ENCODE peak calls at places on chromosomes 16 and 17, in four cellular contexts. W is right lobe of liver, Z is mesenchymal stem cell, X is heart left ventricle. H is an unnamed sample. For H3K9me3, the result is how much of the 10 kb centered on the place peaks cover.

GRCh38 chr16:56481468-56482112 is 30.2 kb downstream of the OGFOD1 start:
- DNase-seq in W (no peak), Z (no peak), X (no peak), H (peak)

GRCh38 chr16:28181557-28181914 is 30.2 kb downstream of the XPO6 start:
- DNase-seq in W (no peak), Z (peak), X (peak), H (peak)

GRCh38 chr16:68450741-68451140 is 2.4 kb upstream of the SMPD3 start:
- DNase-seq in W (no peak), Z (no peak), X (no peak), H (no peak)

GRCh38 chr16:5605404-5605803 is 507.8 kb upstream of the EEF2KMT start:
- DNase-seq in W (no peak), Z (no peak), X (no peak), H (no peak)

GRCh38 chr17:79355186-79355585 is 255.7 kb downstream of the RBFOX3 start:
- DNase-seq in W (no peak), Z (no peak), X (no peak), H (no peak)

GRCh38 chr17:78890111-78890897 is 12.7 kb downstream of the CEP295NL start:
- DNase-seq in W (peak), Z (no peak), X (peak), H (peak)

GRCh38 chr17:78719630-78720298 is 62.3 kb downstream of the CYTH1 start:
- DNase-seq in W (no peak), Z (no peak), X (no peak), H (no peak)

GRCh38 chr16:81551141-81551808 is 106.7 kb downstream of the CMIP start:
- DNase-seq in W (peak), Z (peak), X (no peak), H (no peak)

GRCh38 chr17:83103200-83103937 is 24.0 kb downstream of the METRNL start:
- DNase-seq in W (no peak), Z (no peak), X (peak), H (peak)

GRCh38 chr16:57800213-57801097 is 1.8 kb downstream of the KIFC3 start:
- DNase-seq in W (peak), Z (peak), X (no peak), H (no peak)

GRCh38 chr17:65260626-65261025 is 123.5 kb downstream of the RGS9 start:
- DNase-seq in W (no peak), Z (no peak), X (no peak), H (no peak)

GRCh38 chr17:43337684-43338428 is 60.9 kb upstream of the ARL4D start:
- DNase-seq in W (no peak), Z (no peak), X (no peak), H (no peak)

GRCh38 chr16:87002717-87003413 is 314.3 kb downstream of the C16orf95 start:
- DNase-seq in W (no peak), Z (peak), X (no peak), H (no peak)

GRCh38 chr16:11602321-11602720 is 15.6 kb upstream of the LITAF start:
- DNase-seq in W (no peak), Z (no peak), X (no peak), H (no peak)

GRCh38 chr17:44069974-44070454 is 521 bp upstream of the G6PC3 start:
- DNase-seq in W (peak), Z (peak), X (no peak), H (no peak)

GRCh38 chr16:67429053-67429798 is 1.7 kb upstream of the HSD11B2 start:
- DNase-seq in W (no peak), Z (no peak), X (no peak), H (no peak)

GRCh38 chr17:82793974-82794620 is 42.2 kb downstream of the TBCD start:
- DNase-seq in W (no peak), Z (no peak), X (peak), H (no peak)

GRCh38 chr17:45029758-45030423 is 21.5 kb downstream of the DCAKD start:
- DNase-seq in W (no peak), Z (no peak), X (no peak), H (no peak)

GRCh38 chr16:84836234-84836647 is 16.5 kb downstream of the CRISPLD2 start:
- DNase-seq in W (no peak), Z (peak), X (peak), H (peak)

GRCh38 chr17:6548578-6549330 is 7.6 kb downstream of the PITPNM3 start:
- DNase-seq in W (no peak), Z (no peak), X (peak), H (no peak)

GRCh38 chr17:73267648-73268537 is 6.2 kb upstream of the CPSF4L start:
- DNase-seq in W (peak), Z (no peak), X (no peak), H (no peak)

GRCh38 chr16:63287411-63287810 is 1251.2 kb upstream of the CDH8 start:
- DNase-seq in W (no peak), Z (no peak), X (no peak), H (no peak)

DNA sequence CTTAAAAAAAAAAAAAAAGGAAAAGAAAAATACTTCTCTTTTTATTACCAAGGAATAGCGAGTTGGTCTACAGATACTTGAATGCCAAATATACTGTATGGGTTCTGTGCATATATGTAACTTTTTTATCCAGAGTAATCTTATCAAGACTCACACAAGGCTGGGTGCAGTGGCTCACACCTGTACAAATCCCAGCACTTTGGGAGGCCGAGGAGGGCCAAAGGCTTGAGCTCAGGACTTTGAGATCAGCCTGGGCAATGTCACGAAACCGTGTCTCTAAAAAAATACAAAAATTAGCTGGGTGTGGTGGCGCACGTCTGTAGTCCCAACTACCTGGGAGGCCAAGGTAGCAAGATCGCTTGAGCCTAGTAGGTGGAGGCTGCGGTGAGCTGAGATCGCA is 137.4 kb upstream of the TMEM97 start:
- DNase-seq in W (no peak), Z (no peak), X (no peak), H (no peak)
- H3K9me3 ChIP-seq in W (under half), Z (under half), X (under half), H (under half)

DNA sequence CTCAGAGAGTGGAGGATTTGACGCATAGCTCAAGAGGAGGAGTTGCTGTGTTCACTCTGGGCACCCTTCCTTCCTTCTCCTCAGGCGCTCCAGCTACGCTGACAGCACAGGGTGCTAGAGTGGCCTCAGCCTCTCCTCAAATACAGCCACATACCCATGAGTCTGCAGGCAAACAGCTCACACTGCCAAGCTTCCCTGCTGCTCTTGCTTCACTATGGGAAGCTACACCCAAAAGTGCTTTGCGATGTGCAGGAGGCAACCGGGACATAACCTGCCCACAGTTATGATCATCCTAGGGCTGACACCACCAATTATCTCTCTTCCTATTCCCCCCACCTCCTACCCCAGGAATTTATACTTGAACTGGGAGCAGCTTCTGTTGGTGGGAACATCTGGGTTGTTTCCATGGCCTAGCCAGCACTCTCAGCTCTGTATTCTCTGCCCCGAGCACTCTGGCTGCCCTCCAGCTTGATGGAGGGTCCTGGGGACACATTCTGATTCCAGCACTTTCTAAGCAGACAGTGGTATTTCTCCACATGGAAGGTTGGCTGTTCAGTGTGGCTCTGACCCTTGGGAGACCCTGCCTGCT is 40.3 kb upstream of the SREBF1 start:
- DNase-seq in W (peak), Z (peak), X (peak), H (peak)
- H3K27ac ChIP-seq in W (peak), Z (peak), X (peak), H (peak)

GRCh38 chr16:839643-840408 is 39.3 kb upstream of the GNG13 start:
- DNase-seq in W (peak), Z (no peak), X (no peak), H (no peak)
- H3K9me3 ChIP-seq in W (under half), Z (under half), X (under half), H (under half)

DNA sequence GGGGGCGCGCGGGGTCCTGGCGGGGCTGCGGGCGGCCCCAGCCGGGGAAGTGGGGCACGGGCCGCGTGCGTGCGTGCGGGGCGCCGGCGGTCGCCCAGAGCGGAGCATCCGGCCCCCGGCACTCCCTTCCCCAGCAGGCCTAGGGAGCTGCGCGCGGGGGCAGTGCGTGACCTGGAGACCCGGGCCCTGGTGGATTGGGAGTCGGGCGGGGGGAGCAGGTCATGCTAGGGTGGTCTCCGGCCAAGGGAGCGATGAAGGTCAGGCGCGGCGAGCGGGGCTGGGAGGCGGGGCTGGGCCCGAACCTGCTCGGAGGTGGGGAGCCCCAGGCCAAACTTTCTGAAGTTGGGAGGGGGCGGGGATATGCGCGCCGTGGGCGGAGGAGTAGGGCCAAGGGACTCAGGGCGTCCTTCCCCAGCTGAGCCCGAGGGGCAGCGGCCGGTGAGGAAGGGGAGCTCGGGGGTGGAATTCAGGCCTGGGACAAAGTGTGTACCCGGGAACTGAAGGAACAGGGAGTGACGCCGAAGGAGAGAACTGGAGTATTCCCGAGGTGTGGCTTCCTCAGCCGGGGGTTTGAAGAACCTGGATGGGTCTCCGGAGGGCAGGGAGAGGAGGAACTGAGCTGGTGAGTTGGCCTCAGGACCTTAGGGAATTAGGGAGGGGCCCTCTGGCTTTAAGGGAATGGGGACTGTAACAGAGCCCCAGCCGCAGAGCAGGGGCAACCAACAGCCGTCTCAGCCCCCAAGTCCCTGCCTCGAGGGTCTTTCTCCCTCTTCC is 574 bp downstream of the XYLT2 start:
- DNase-seq in W (no peak), Z (peak), X (peak), H (peak)
- H3K27ac ChIP-seq in W (no peak), Z (no peak), X (peak), H (peak)

GRCh38 chr17:22459953-22460350 is 767.6 kb downstream of the KCNJ18 start:
- DNase-seq in W (no peak), Z (no peak), X (no peak), H (no peak)

GRCh38 chr17:22460461-22461063 is 768.2 kb downstream of the KCNJ18 start:
- DNase-seq in W (no peak), Z (no peak), X (no peak), H (no peak)

GRCh38 chr17:22462461-22462860 is 770.1 kb downstream of the KCNJ18 start:
- DNase-seq in W (no peak), Z (no peak), X (no peak), H (no peak)

GRCh38 chr17:22463110-22463850 is 771.0 kb downstream of the KCNJ18 start:
- DNase-seq in W (no peak), Z (no peak), X (no peak), H (no peak)

GRCh38 chr17:22461460-22462145 is 769.3 kb downstream of the KCNJ18 start:
- DNase-seq in W (no peak), Z (no peak), X (no peak), H (no peak)
- H3K9me3 ChIP-seq in W (under half), Z (under half), X (under half), H (under half)

DNA sequence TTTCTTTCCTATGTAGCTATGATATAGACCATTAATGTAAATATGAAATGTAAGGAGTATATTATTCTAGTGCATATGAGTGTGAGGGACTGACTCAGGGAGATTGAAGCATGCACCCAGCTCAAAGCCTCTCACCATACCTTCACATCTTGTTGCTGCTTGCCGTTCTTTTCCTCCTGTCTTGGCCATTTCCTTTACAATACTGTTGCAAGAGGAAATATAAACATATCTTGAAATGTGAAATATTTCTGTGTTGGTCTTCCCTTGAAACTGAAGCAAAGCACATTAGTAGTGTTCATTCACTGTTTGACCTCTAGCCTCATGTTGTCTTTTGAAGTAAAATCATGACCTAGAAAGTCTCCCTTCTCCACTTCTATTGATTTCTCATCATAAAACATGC is 46.6 kb downstream of the PHKB start:
- DNase-seq in W (no peak), Z (peak), X (no peak), H (no peak)
- H3K27ac ChIP-seq in W (no peak), Z (no peak), X (no peak), H (no peak)

GRCh38 chr17:71809537-71809936 is 311.3 kb upstream of the SOX9 start:
- DNase-seq in W (no peak), Z (no peak), X (no peak), H (no peak)
- H3K9me3 ChIP-seq in W (under half), Z (under half), X (under half), H (under half)

DNA sequence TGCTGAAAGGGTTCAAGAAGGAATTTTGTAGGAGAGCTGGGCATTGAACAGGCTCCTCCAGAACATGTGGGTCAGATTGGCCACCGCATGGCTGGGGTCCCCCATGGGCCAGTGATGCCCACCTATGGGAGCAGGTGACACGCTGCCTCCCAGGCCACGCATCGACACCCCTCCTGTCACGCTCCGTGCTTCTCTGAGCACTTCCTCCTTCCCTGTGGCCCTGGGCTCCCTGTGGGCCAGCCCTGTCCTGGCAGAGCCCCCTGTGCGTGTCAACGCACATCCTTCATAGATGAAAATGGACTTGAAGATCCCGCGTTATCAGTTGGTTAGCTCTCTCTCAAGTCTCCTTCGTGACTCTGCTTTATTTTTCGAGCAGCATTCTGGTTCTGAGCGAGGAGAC is 160.3 kb downstream of the RPTOR start:
- DNase-seq in W (no peak), Z (no peak), X (no peak), H (no peak)
- H3K27ac ChIP-seq in W (no peak), Z (no peak), X (no peak), H (no peak)

GRCh38 chr16:34758835-34759234 is 1299.4 kb downstream of the TP53TG3F start:
- DNase-seq in W (no peak), Z (no peak), X (no peak), H (no peak)
- H3K9me3 ChIP-seq in W (under half), Z (half or more), X (half or more), H (under half)